ENCODE peak calls at places on chromosomes 2 and 18, in four cellular contexts. U is immature natural killer cell; E is tibial artery; W is stimulated activated CD8-positive, alpha-beta memory T cell treated with anti-CD3 and anti-CD28 coated beads, Interleukin-7, amount 100 ng/mL, for 1 hour. V is an unnamed sample.

GRCh38 chr18:70181015-70181414 is 24.5 kb downstream of the RTTN start:
- DNase-seq in E (no peak), U (no peak), W (no peak), V (no peak)

GRCh38 chr2:9699139-9699823 is 68.5 kb upstream of the YWHAQ start:
- DNase-seq in E (no peak), U (no peak), W (no peak), V (no peak)

GRCh38 chr2:151979694-151980093 is 119.2 kb downstream of the CACNB4 start:
- DNase-seq in U (no peak), W (no peak), E (no peak), V (no peak)

GRCh38 chr2:64989126-64989981 is at the start of gene SLC1A4:
- DNase-seq in U (peak), W (peak), E (peak), V (peak)

GRCh38 chr2:109419171-109419756 is 194.5 kb downstream of the SEPTIN10 start:
- DNase-seq in U (no peak), W (no peak), E (no peak), V (no peak)

GRCh38 chr18:3458952-3459853 is 9.2 kb downstream of the TGIF1 start:
- DNase-seq in E (no peak), W (no peak), U (no peak), V (no peak)

GRCh38 chr2:33497177-33497787 is 20.8 kb downstream of the RASGRP3 start:
- DNase-seq in U (peak), W (no peak), E (no peak), V (no peak)

GRCh38 chr2:158412206-158412605 is 44.3 kb downstream of the CCDC148 start:
- DNase-seq in E (no peak), U (no peak), W (no peak), V (no peak)

GRCh38 chr2:101297383-101297782 is 11.1 kb downstream of the RNF149 start:
- DNase-seq in U (no peak), E (no peak), W (no peak), V (no peak)

GRCh38 chr2:71971493-71971892 is 176.2 kb downstream of the CYP26B1 start:
- DNase-seq in U (no peak), W (no peak), E (no peak), V (no peak)

GRCh38 chr2:48203668-48204067 is 297.4 kb upstream of the FBXO11 start:
- DNase-seq in W (no peak), U (no peak), E (no peak), V (no peak)

GRCh38 chr2:44941551-44942234 is at the start of gene SIX3:
- DNase-seq in E (no peak), W (no peak), U (peak), V (no peak)

GRCh38 chr2:105749583-105750399 is 5.1 kb downstream of the NCK2 start:
- DNase-seq in W (no peak), E (no peak), U (no peak), V (no peak)

GRCh38 chr2:232518844-232519243 is 1.3 kb upstream of the PRSS56 start:
- DNase-seq in U (no peak), W (no peak), E (no peak), V (no peak)

GRCh38 chr2:197131558-197131855 is 179.1 kb downstream of the ANKRD44 start:
- DNase-seq in E (no peak), U (no peak), W (no peak), V (no peak)

GRCh38 chr2:86445436-86445835 is 4.3 kb downstream of the KDM3A start:
- DNase-seq in W (no peak), E (no peak), U (no peak), V (no peak)

GRCh38 chr2:25337276-25337675 is 4.4 kb downstream of the DNMT3A start:
- DNase-seq in E (no peak), W (no peak), U (no peak), V (no peak)

GRCh38 chr2:72572501-72572900 is 253.3 kb downstream of the EXOC6B start:
- DNase-seq in U (no peak), E (no peak), W (no peak), V (no peak)

GRCh38 chr2:196287977-196288538 is 116.7 kb upstream of the STK17B start:
- DNase-seq in W (no peak), U (no peak), E (no peak), V (no peak)

GRCh38 chr18:51107594-51108305 is 77.7 kb downstream of the SMAD4 start:
- DNase-seq in W (no peak), U (no peak), E (no peak), V (no peak)

GRCh38 chr18:48942554-48943261 is 8.1 kb downstream of the SMAD7 start:
- DNase-seq in U (no peak), E (no peak), W (no peak), V (no peak)